ENCODE peak calls at places on chromosomes 3 and 15, in nine cellular contexts. W is stimulated activated CD8-positive, alpha-beta memory T cell treated with anti-CD3 and anti-CD28 coated beads, Interleukin-7, amount 100 ng/mL, for 24 hours; P is activated T-helper 1 cell treated with anti-CD3 and anti-CD28 coated beads, Interleukin-2, amount 50 U/mL, for 16 hours; J is HFF-Myc; S is GM20000; O is 8988T; G is effector CD4-positive, alpha-beta T cell; I is heart right ventricle; H is activated CD4-positive, alpha-beta T cell treated with anti-CD3 and anti-CD28 coated beads, Interleukin-2, amount 50 U/mL, for 1 hour. L is an unnamed sample.

GRCh38 chr15:70917955-70918354 is 25.3 kb downstream of the LRRC49 start:
- DNase-seq in W (no peak), P (no peak), J (no peak), S (no peak), O (no peak), G (no peak), I (no peak), H (no peak), L (no peak)

GRCh38 chr3:29555590-29555989 is 274.7 kb downstream of the RBMS3 start:
- DNase-seq in W (no peak), P (no peak), J (no peak), S (no peak), O (no peak), G (no peak), I (no peak), H (no peak), L (no peak)

GRCh38 chr15:100255644-100256043 is 86.1 kb downstream of the ADAMTS17 start:
- DNase-seq in W (no peak), P (no peak), J (no peak), S (no peak), O (no peak), G (no peak), I (no peak), H (no peak), L (no peak)

GRCh38 chr3:126508539-126508938 is 9.0 kb downstream of the UROC1 start:
- DNase-seq in W (no peak), P (no peak), J (no peak), S (no peak), O (peak), G (no peak), I (no peak), H (no peak), L (no peak)

GRCh38 chr3:146181181-146181580 is 20.2 kb upstream of the PLOD2 start:
- DNase-seq in W (no peak), P (no peak), J (no peak), S (no peak), O (no peak), G (no peak), I (no peak), H (no peak), L (no peak)

GRCh38 chr3:45168451-45168850 is 22.3 kb upstream of the CDCP1 start:
- DNase-seq in W (no peak), P (no peak), J (no peak), S (no peak), O (no peak), G (no peak), I (no peak), H (no peak), L (no peak)

GRCh38 chr3:3053974-3054373 is 56.2 kb downstream of the IL5RA start:
- DNase-seq in W (no peak), P (no peak), J (no peak), S (no peak), O (no peak), G (no peak), I (no peak), H (no peak), L (no peak)

GRCh38 chr15:81197688-81198281 is 1.1 kb downstream of the IL16 start:
- DNase-seq in W (no peak), P (no peak), J (no peak), S (no peak), O (no peak), G (no peak), I (no peak), H (no peak), L (no peak)

GRCh38 chr3:186783731-186784515 is 546 bp downstream of the EIF4A2 start:
- DNase-seq in W (peak), P (peak), J (no peak), S (peak), O (no peak), G (peak), I (peak), H (peak), L (peak)

GRCh38 chr15:52234596-52235541 is 43.7 kb upstream of the GNB5 start:
- DNase-seq in W (no peak), P (no peak), J (no peak), S (peak), O (no peak), G (no peak), I (no peak), H (peak), L (no peak)

GRCh38 chr3:115071611-115072010 is 75.5 kb downstream of the ZBTB20 start:
- DNase-seq in W (no peak), P (no peak), J (no peak), S (no peak), O (no peak), G (no peak), I (no peak), H (no peak), L (no peak)

GRCh38 chr3:12714278-12714677 is 44.8 kb downstream of the TMEM40 start:
- DNase-seq in W (no peak), P (no peak), J (no peak), S (no peak), O (no peak), G (no peak), I (no peak), H (no peak), L (no peak)

GRCh38 chr3:81837071-81837593 is 75.7 kb upstream of the GBE1 start:
- DNase-seq in W (no peak), P (no peak), J (no peak), S (no peak), O (no peak), G (no peak), I (no peak), H (no peak), L (no peak)

GRCh38 chr3:180421711-180422110 is 180.3 kb upstream of the TTC14 start:
- DNase-seq in W (no peak), P (no peak), J (no peak), S (no peak), O (no peak), G (no peak), I (no peak), H (no peak), L (no peak)

GRCh38 chr3:159208080-159208479 is 406.2 kb downstream of the MFSD1 start:
- DNase-seq in W (no peak), P (no peak), J (no peak), S (no peak), O (no peak), G (no peak), I (no peak), H (no peak), L (no peak)

GRCh38 chr15:87710406-87710805 is 546.1 kb downstream of the NTRK3 start:
- DNase-seq in W (no peak), P (no peak), J (peak), S (no peak), O (no peak), G (no peak), I (peak), H (no peak), L (no peak)

GRCh38 chr3:123739146-123739545 is 145.0 kb downstream of the MYLK start:
- DNase-seq in W (no peak), P (no peak), J (no peak), S (no peak), O (no peak), G (no peak), I (no peak), H (no peak), L (no peak)

GRCh38 chr3:63779227-63779626 is 39.9 kb upstream of the C3orf49 start:
- DNase-seq in W (no peak), P (no peak), J (no peak), S (no peak), O (no peak), G (no peak), I (no peak), H (no peak), L (no peak)

GRCh38 chr3:107752202-107752990 is 229.6 kb downstream of the BBX start:
- DNase-seq in W (no peak), P (no peak), J (peak), S (no peak), O (no peak), G (no peak), I (no peak), H (no peak), L (no peak)

GRCh38 chr3:178669046-178669445 is 132.8 kb downstream of the KCNMB2 start:
- DNase-seq in W (no peak), P (no peak), J (no peak), S (no peak), O (no peak), G (no peak), I (no peak), H (no peak), L (no peak)

GRCh38 chr3:194305356-194306108 is 45.6 kb downstream of the CPN2 start:
- DNase-seq in W (no peak), P (no peak), J (no peak), S (no peak), O (no peak), G (no peak), I (no peak), H (no peak), L (no peak)

GRCh38 chr3:172107403-172107802 is 68.0 kb downstream of the FNDC3B start:
- DNase-seq in W (peak), P (peak), J (no peak), S (peak), O (no peak), G (peak), I (no peak), H (peak), L (peak)

GRCh38 chr3:182234881-182235280 is 523.2 kb downstream of the SOX2 start:
- DNase-seq in W (no peak), P (no peak), J (no peak), S (no peak), O (no peak), G (no peak), I (no peak), H (no peak), L (no peak)

GRCh38 chr3:129618901-129619671 is 12.6 kb upstream of the PLXND1 start:
- DNase-seq in W (no peak), P (no peak), J (no peak), S (no peak), O (peak), G (no peak), I (peak), H (no peak), L (no peak)

GRCh38 chr15:35439291-35439690 is 106.7 kb downstream of the DPH6 start:
- DNase-seq in W (no peak), P (no peak), J (peak), S (no peak), O (no peak), G (no peak), I (no peak), H (no peak), L (no peak)

GRCh38 chr15:83611312-83611711 is 42.6 kb upstream of the ADAMTSL3 start:
- DNase-seq in W (no peak), P (no peak), J (no peak), S (no peak), O (no peak), G (no peak), I (no peak), H (no peak), L (no peak)